ENCODE peak calls at places on chromosome 13, in ten cellular contexts. B is heart left ventricle, I is IMR-90, F is body of pancreas, G is breast epithelium, R is Peyer's patch, A is stomach, E is esophagus squamous epithelium, T is right lobe of liver, S is uterus. K is an unnamed sample.

GRCh38 chr13:70173236-70173959 is 65.1 kb upstream of the KLHL1 start:
- DNase-seq in B (no peak), I (no peak), F (no peak), G (no peak), R (no peak), A (no peak), E (no peak), T (no peak), S (no peak), K (no peak)

GRCh38 chr13:61286148-61286745 is 129.4 kb downstream of the PCDH20 start:
- DNase-seq in B (no peak), I (no peak), F (no peak), G (no peak), R (no peak), A (peak; percentile 27), E (no peak), T (no peak), S (no peak), K (no peak)

GRCh38 chr13:98393873-98394272 is 183.0 kb downstream of the STK24 start:
- DNase-seq in B (no peak), I (no peak), F (no peak), G (no peak), R (no peak), A (no peak), E (no peak), T (no peak), S (no peak), K (no peak)

GRCh38 chr13:99124046-99124400 is 76.6 kb upstream of the UBAC2 start:
- DNase-seq in B (no peak), I (no peak), F (no peak), G (no peak), R (no peak), A (no peak), E (no peak), T (no peak), S (no peak), K (no peak)

GRCh38 chr13:32246468-32246867 is 68.7 kb downstream of the ZAR1L start:
- DNase-seq in B (peak; percentile 61), I (peak; percentile 76), F (peak; percentile 48), G (no peak), R (peak; percentile 72), A (peak; percentile 68), E (no peak), T (peak; percentile 66), S (peak; percentile 35), K (no peak)

GRCh38 chr13:58239774-58240268 is 608.3 kb downstream of the PCDH17 start:
- DNase-seq in B (peak; percentile 26), I (no peak), F (no peak), G (no peak), R (no peak), A (no peak), E (no peak), T (no peak), S (no peak), K (no peak)

GRCh38 chr13:111911754-111912452 is 155.0 kb upstream of the SOX1 start:
- DNase-seq in B (no peak), I (no peak), F (peak; percentile 5), G (no peak), R (peak; percentile 13), A (no peak), E (no peak), T (peak; percentile 26), S (no peak), K (no peak)

GRCh38 chr13:40116008-40116407 is 460.5 kb downstream of the COG6 start:
- DNase-seq in B (no peak), I (peak; percentile 40), F (peak; percentile 58), G (no peak), R (peak; percentile 88), A (peak; percentile 70), E (no peak), T (no peak), S (peak; percentile 46), K (no peak)

GRCh38 chr13:27956576-27957300 is 12.4 kb downstream of the CDX2 start:
- DNase-seq in B (no peak), I (no peak), F (no peak), G (no peak), R (no peak), A (no peak), E (no peak), T (no peak), S (no peak), K (no peak)

GRCh38 chr13:77326905-77327604 is at the start of gene MYCBP2:
- DNase-seq in B (peak; percentile 97), I (peak; percentile 99), F (peak; percentile 97), G (peak; percentile 98), R (peak; percentile 98), A (peak; percentile 96), E (peak; percentile 73), T (peak; percentile 98), S (peak; percentile 97), K (no peak)

GRCh38 chr13:102781591-102781990 is 8.0 kb upstream of the TEX30 start:
- DNase-seq in B (no peak), I (no peak), F (no peak), G (no peak), R (no peak), A (no peak), E (no peak), T (no peak), S (no peak), K (no peak)

GRCh38 chr13:74132768-74133656 is 1.2 kb downstream of the KLF12 start:
- DNase-seq in B (peak; percentile 51), I (peak; percentile 50), F (no peak), G (no peak), R (peak; percentile 66), A (peak; percentile 36), E (peak; percentile 9), T (no peak), S (peak; percentile 24), K (peak; percentile 30)

GRCh38 chr13:30872685-30873443 is 33.2 kb upstream of the MEDAG start:
- DNase-seq in B (peak; percentile 49), I (peak; percentile 94), F (no peak), G (no peak), R (peak; percentile 57), A (no peak), E (no peak), T (no peak), S (peak; percentile 87), K (no peak)

GRCh38 chr13:78603240-78603947 is at the start of gene POU4F1:
- DNase-seq in B (no peak), I (peak; percentile 11), F (no peak), G (no peak), R (peak; percentile 72), A (no peak), E (no peak), T (no peak), S (no peak), K (peak; percentile 48)

GRCh38 chr13:34847751-34848150 is 94.3 kb upstream of the NBEA start:
- DNase-seq in B (no peak), I (no peak), F (no peak), G (no peak), R (no peak), A (no peak), E (no peak), T (no peak), S (no peak), K (no peak)

GRCh38 chr13:73449258-73449657 is 390.5 kb downstream of the KLF5 start:
- DNase-seq in B (no peak), I (peak; percentile 13), F (no peak), G (no peak), R (no peak), A (no peak), E (no peak), T (no peak), S (no peak), K (no peak)

GRCh38 chr13:111175372-111175771 is 60.3 kb downstream of the ARHGEF7 start:
- DNase-seq in B (no peak), I (no peak), F (no peak), G (no peak), R (no peak), A (no peak), E (no peak), T (no peak), S (no peak), K (peak; percentile 13)

GRCh38 chr13:78993792-78994191 is 334.8 kb upstream of the OBI1 start:
- DNase-seq in B (no peak), I (no peak), F (no peak), G (no peak), R (no peak), A (no peak), E (no peak), T (no peak), S (no peak), K (no peak)

DNA sequence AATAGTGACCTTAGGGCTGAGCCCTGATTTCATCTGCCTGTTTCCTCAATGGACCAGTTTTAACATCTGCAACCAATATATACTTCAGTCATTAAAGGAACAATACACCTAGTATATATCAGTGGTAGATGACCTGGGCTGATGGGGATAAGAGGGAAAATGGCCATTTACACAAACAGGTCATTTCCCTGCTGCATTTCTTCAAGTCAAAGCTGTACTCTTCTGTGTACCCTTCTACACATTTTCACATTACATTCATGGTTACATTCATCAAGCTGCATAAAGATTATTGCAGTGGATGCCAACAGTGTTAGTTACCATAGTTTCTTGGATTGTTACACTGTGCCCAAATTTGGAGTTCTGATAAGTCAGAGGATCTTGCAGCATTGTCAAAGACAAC is 81.2 kb upstream of the RAP2A start:
- DNase-seq in B (no peak), I (no peak), F (no peak), G (no peak), R (no peak), A (no peak), E (no peak), T (no peak), S (no peak), K (no peak)
- H3K36me3 ChIP-seq in B (peaks cover 68% of the 10 kb centered on the region), I (peaks cover 28% of the 10 kb centered on the region), F (peaks cover 11% of the 10 kb centered on the region), G (peaks cover 6% of the 10 kb centered on the region), R (no peaks in the 10 kb centered on the region), A (peaks cover 63% of the 10 kb centered on the region), E (peaks cover 70% of the 10 kb centered on the region), T (peaks cover 24% of the 10 kb centered on the region), S (no peaks in the 10 kb centered on the region), K (no peaks in the 10 kb centered on the region)

GRCh38 chr13:113981201-113981605 is 7.3 kb upstream of the C13orf46 start:
- DNase-seq in B (peak; percentile 72), I (no peak), F (peak; percentile 79), G (peak; percentile 81), R (peak; percentile 86), A (peak; percentile 98), E (no peak), T (peak; percentile 53), S (peak; percentile 15), K (peak; percentile 91)
- TF ChIP-seq POLR2A in B (no peak), I (no peak), F (no peak), G (no peak), R (no peak), A (no peak), E (no peak), T (no peak), S (no peak), K (no peak)

GRCh38 chr13:20069956-20070355 is 90.9 kb downstream of the GJA3 start:
- DNase-seq in B (no peak), I (no peak), F (no peak), G (no peak), R (no peak), A (no peak), E (no peak), T (no peak), S (no peak), K (no peak)
- H3K36me3 ChIP-seq in B (peaks cover 95% of the 10 kb centered on the region), I (peaks cover 30% of the 10 kb centered on the region), F (peaks cover 14% of the 10 kb centered on the region), G (peaks cover 7% of the 10 kb centered on the region), R (no peaks in the 10 kb centered on the region), A (peaks cover 85% of the 10 kb centered on the region), E (peaks cover 100% of the 10 kb centered on the region), T (peaks cover 50% of the 10 kb centered on the region), S (no peaks in the 10 kb centered on the region), K (peaks cover 76% of the 10 kb centered on the region)

DNA sequence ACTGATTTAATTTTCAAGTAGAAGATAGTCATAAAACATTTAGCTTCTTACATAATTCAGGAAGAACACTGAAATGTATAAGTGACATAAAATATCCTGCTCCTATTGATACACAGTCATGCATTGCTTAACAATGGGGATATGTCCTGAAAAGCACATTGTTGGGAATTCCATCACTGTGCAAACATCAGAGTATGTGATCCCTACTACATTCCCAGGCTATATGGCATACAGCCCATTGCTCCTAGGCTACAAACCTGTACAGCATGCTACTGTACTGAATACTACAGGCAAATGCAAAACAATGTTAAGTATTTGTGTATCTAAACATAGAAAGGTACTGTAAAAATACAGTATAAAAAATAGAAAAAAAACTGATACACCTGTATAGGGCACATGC is 723.9 kb upstream of the ARGLU1 start:
- DNase-seq in B (no peak), I (no peak), F (no peak), G (no peak), R (no peak), A (no peak), E (no peak), T (no peak), S (no peak), K (no peak)
- TF ChIP-seq POLR2A in B (no peak), I (no peak), F (no peak), G (no peak), R (no peak), A (no peak), E (no peak), T (no peak), S (no peak), K (no peak)